ENCODE peak calls at places on chromosomes 7 and 10, in nine cellular contexts. U is pancreas; I is stimulated activated CD8-positive, alpha-beta memory T cell treated with anti-CD3 and anti-CD28 coated beads, Interleukin-12 subunit alpha, Interleukin-12 subunit beta, amount 100 ng/mL, for 4 hours; Q is fibroblast of the conjunctiva; Z is GM13977; G is stimulated activated naive CD8-positive, alpha-beta T cell treated with anti-CD3 and anti-CD28 coated beads, Interleukin-15, Interleukin-2, amounts not matched to agents 100 U/mL and 50 U/mL, for 24 hours; T is cardiac fibroblast; C is naive B cell; E is foreskin melanocyte. A is an unnamed sample.

GRCh38 chr10:64271508-64271907 is 750.3 kb downstream of the REEP3 start:
- DNase-seq in T (no peak), U (no peak), Q (no peak), G (no peak), Z (no peak), I (no peak), E (no peak), C (no peak), A (no peak)

GRCh38 chr7:120190566-120190965 is 82.4 kb upstream of the KCND2 start:
- DNase-seq in G (no peak), Z (no peak), E (no peak), I (no peak), C (no peak), T (no peak), U (no peak), Q (no peak), A (no peak)

GRCh38 chr7:139362302-139362701 is 2.6 kb downstream of the LUC7L2 start:
- DNase-seq in E (no peak), I (no peak), T (no peak), U (no peak), G (no peak), Q (no peak), Z (no peak), C (no peak), A (no peak)

GRCh38 chr7:22052221-22052639 is 106.5 kb upstream of the CDCA7L start:
- DNase-seq in Q (no peak), C (no peak), E (no peak), I (no peak), Z (no peak), U (no peak), G (no peak), T (no peak), A (peak; percentile 52)

GRCh38 chr7:18552943-18553584 is 57.5 kb downstream of the HDAC9 start:
- DNase-seq in U (no peak), Q (no peak), G (no peak), I (no peak), E (no peak), T (no peak), Z (no peak), C (no peak), A (no peak)

GRCh38 chr10:20017961-20018360 is 201.7 kb downstream of the PLXDC2 start:
- DNase-seq in C (no peak), U (no peak), Q (no peak), E (no peak), G (no peak), T (no peak), Z (no peak), I (no peak), A (no peak)

GRCh38 chr10:95445837-95446347 is 115.3 kb downstream of the SORBS1 start:
- DNase-seq in E (peak; percentile 60), C (peak; percentile 9), Z (peak; percentile 68), G (peak; percentile 25), I (no peak), Q (peak; percentile 60), U (peak; percentile 61), T (peak; percentile 84), A (peak; percentile 76)

GRCh38 chr7:155770186-155770585 is 42.1 kb downstream of the SHH start:
- DNase-seq in C (no peak), T (no peak), G (no peak), E (no peak), U (no peak), Z (no peak), I (no peak), Q (no peak), A (no peak)

GRCh38 chr7:156843157-156843556 is 49.8 kb downstream of the LMBR1 start:
- DNase-seq in E (no peak), G (no peak), C (no peak), Z (no peak), I (no peak), Q (no peak), T (no peak), U (no peak), A (no peak)

GRCh38 chr10:30878920-30879319 is 152.7 kb downstream of the ZNF438 start:
- DNase-seq in U (no peak), I (no peak), T (no peak), E (no peak), Q (no peak), Z (no peak), C (no peak), G (no peak), A (no peak)

GRCh38 chr10:32687116-32687515 is 241.2 kb downstream of the CCDC7 start:
- DNase-seq in Z (no peak), E (peak; percentile 19), I (no peak), U (no peak), Q (no peak), C (no peak), T (no peak), G (no peak), A (no peak)

GRCh38 chr10:62627985-62628384 is 176.5 kb upstream of the ADO start:
- DNase-seq in G (no peak), C (no peak), Z (no peak), T (no peak), U (no peak), E (no peak), Q (no peak), I (no peak), A (no peak)

GRCh38 chr10:35913628-35914027 is 271.5 kb upstream of the FZD8 start:
- DNase-seq in Z (no peak), Q (no peak), G (no peak), T (peak; percentile 21), C (no peak), I (no peak), E (no peak), U (no peak), A (no peak)

GRCh38 chr10:118495499-118495898 is 99.9 kb downstream of the PRLHR start:
- DNase-seq in G (no peak), C (no peak), Q (no peak), U (no peak), Z (no peak), E (no peak), T (no peak), I (no peak), A (no peak)

GRCh38 chr10:95650232-95650631 is 6.3 kb downstream of the ALDH18A1 start:
- DNase-seq in G (no peak), I (no peak), C (no peak), T (no peak), Z (no peak), E (peak; percentile 25), Q (no peak), U (no peak), A (peak; percentile 9)

GRCh38 chr10:103969436-103969835 is 2.5 kb downstream of the SLK start:
- DNase-seq in T (peak; percentile 18), E (peak; percentile 15), Q (no peak), I (no peak), C (no peak), U (no peak), Z (no peak), G (no peak), A (no peak)

GRCh38 chr10:9301554-9301953 is 1247.1 kb downstream of the GATA3 start:
- DNase-seq in Z (no peak), E (no peak), T (no peak), U (no peak), G (no peak), I (no peak), C (no peak), Q (no peak), A (no peak)

GRCh38 chr10:93462881-93463280 is 19.3 kb downstream of the MYOF start:
- DNase-seq in T (peak; percentile 83), Z (no peak), U (no peak), C (no peak), G (peak; percentile 8), E (no peak), Q (no peak), I (no peak), A (peak; percentile 60)

GRCh38 chr7:142832452-142832851 is 22.4 kb upstream of the EPHB6 start:
- DNase-seq in T (peak; percentile 26), Z (no peak), C (no peak), E (no peak), U (no peak), G (no peak), I (no peak), Q (peak; percentile 32), A (no peak)

GRCh38 chr10:100370561-100370975 is 23.5 kb downstream of the SCD start:
- DNase-seq in Q (no peak), G (peak; percentile 44), U (peak; percentile 31), Z (no peak), I (no peak), T (no peak), C (peak; percentile 48), E (no peak), A (no peak)

GRCh38 chr7:111082351-111082750 is 8.6 kb upstream of the LRRN3 start:
- DNase-seq in I (no peak), E (no peak), C (no peak), T (no peak), Q (no peak), U (no peak), Z (no peak), G (peak; percentile 50), A (no peak)

GRCh38 chr7:171364-171904 is 20.9 kb upstream of the FAM20C start:
- DNase-seq in Z (no peak), T (no peak), E (no peak), U (no peak), Q (no peak), I (no peak), C (no peak), G (no peak), A (no peak)

GRCh38 chr7:96009162-96009561 is 236.8 kb downstream of the DYNC1I1 start:
- DNase-seq in U (no peak), T (no peak), C (no peak), G (no peak), Q (no peak), I (no peak), Z (no peak), E (no peak), A (no peak)

GRCh38 chr7:152081088-152081487 is 55.6 kb downstream of the GALNT11 start:
- DNase-seq in G (no peak), T (no peak), I (no peak), Z (no peak), Q (no peak), C (no peak), E (peak; percentile 45), U (no peak), A (no peak)

GRCh38 chr10:15624405-15625191 is 95.1 kb downstream of the ITGA8 start:
- DNase-seq in G (no peak), C (no peak), E (no peak), T (peak; percentile 59), Q (peak; percentile 23), U (no peak), Z (no peak), I (no peak), A (no peak)

A was measured in A673.